ENCODE peak calls at places on chromosomes 7 and 10, in five cellular contexts. One of them, this sample, is unnamed.

GRCh38 chr7:129779602-129780256 is 168.2 kb downstream of the NRF1 start:
- DNase-seq in choroid plexus epithelial cell: no peak
- DNase-seq in CD8-positive, alpha-beta T cell: no peak
- DNase-seq in body of pancreas: peak; percentile 82
- DNase-seq in hepatocyte: peak; percentile 82
- DNase-seq in this sample: peak; percentile 52

GRCh38 chr7:1169409-1170368 is 9.7 kb upstream of the ZFAND2A start:
- DNase-seq in choroid plexus epithelial cell: peak; percentile 70
- DNase-seq in CD8-positive, alpha-beta T cell: peak; percentile 44
- DNase-seq in body of pancreas: peak; percentile 84
- DNase-seq in hepatocyte: peak; percentile 40
- DNase-seq in this sample: peak; percentile 90

GRCh38 chr10:14569274-14570060 is 205.2 kb downstream of the FAM107B start:
- DNase-seq in choroid plexus epithelial cell: no peak
- DNase-seq in CD8-positive, alpha-beta T cell: no peak
- DNase-seq in body of pancreas: peak; percentile 81
- DNase-seq in hepatocyte: no peak
- DNase-seq in this sample: no peak

GRCh38 chr10:116085333-116085732 is 187.7 kb downstream of the GFRA1 start:
- DNase-seq in choroid plexus epithelial cell: no peak
- DNase-seq in CD8-positive, alpha-beta T cell: no peak
- DNase-seq in body of pancreas: no peak
- DNase-seq in hepatocyte: no peak
- DNase-seq in this sample: no peak

GRCh38 chr10:21530616-21531015 is 3.4 kb upstream of the MLLT10 start:
- DNase-seq in choroid plexus epithelial cell: no peak
- DNase-seq in CD8-positive, alpha-beta T cell: no peak
- DNase-seq in body of pancreas: no peak
- DNase-seq in hepatocyte: no peak
- DNase-seq in this sample: no peak

GRCh38 chr10:74662635-74663034 is 163.8 kb upstream of the KAT6B start:
- DNase-seq in choroid plexus epithelial cell: no peak
- DNase-seq in CD8-positive, alpha-beta T cell: no peak
- DNase-seq in body of pancreas: no peak
- DNase-seq in hepatocyte: no peak
- DNase-seq in this sample: no peak

GRCh38 chr10:5557799-5558771 is 33.3 kb downstream of the CALML3 start:
- DNase-seq in choroid plexus epithelial cell: no peak
- DNase-seq in CD8-positive, alpha-beta T cell: no peak
- DNase-seq in body of pancreas: peak; percentile 8
- DNase-seq in hepatocyte: no peak
- DNase-seq in this sample: no peak

GRCh38 chr7:99643464-99643863 is 26.7 kb downstream of the ZSCAN25 start:
- DNase-seq in choroid plexus epithelial cell: no peak
- DNase-seq in CD8-positive, alpha-beta T cell: no peak
- DNase-seq in body of pancreas: no peak
- DNase-seq in hepatocyte: no peak
- DNase-seq in this sample: no peak

GRCh38 chr7:34080513-34080912 is 175.2 kb downstream of the BMPER start:
- DNase-seq in choroid plexus epithelial cell: no peak
- DNase-seq in CD8-positive, alpha-beta T cell: no peak
- DNase-seq in body of pancreas: no peak
- DNase-seq in hepatocyte: no peak
- DNase-seq in this sample: no peak

GRCh38 chr10:94358480-94358879 is 4.3 kb downstream of the NOC3L start:
- DNase-seq in choroid plexus epithelial cell: peak; percentile 95
- DNase-seq in CD8-positive, alpha-beta T cell: no peak
- DNase-seq in body of pancreas: no peak
- DNase-seq in hepatocyte: no peak
- DNase-seq in this sample: no peak
- H3K4me3 ChIP-seq in choroid plexus epithelial cell: peak overlapping the region; percentile 40
- H3K4me3 ChIP-seq in CD8-positive, alpha-beta T cell: no peak overlapping the region
- H3K4me3 ChIP-seq in body of pancreas: no peak overlapping the region
- H3K4me3 ChIP-seq in hepatocyte: no peak overlapping the region
- H3K4me3 ChIP-seq in this sample: no peak overlapping the region

GRCh38 chr10:61897671-61898434 is 3.6 kb upstream of the ARID5B start:
- DNase-seq in choroid plexus epithelial cell: peak; percentile 75
- DNase-seq in CD8-positive, alpha-beta T cell: no peak
- DNase-seq in body of pancreas: peak; percentile 72
- DNase-seq in hepatocyte: peak; percentile 73
- DNase-seq in this sample: peak; percentile 41

GRCh38 chr10:61896854-61897661 is 4.4 kb upstream of the ARID5B start:
- DNase-seq in choroid plexus epithelial cell: peak; percentile 82
- DNase-seq in CD8-positive, alpha-beta T cell: no peak
- DNase-seq in body of pancreas: peak; percentile 80
- DNase-seq in hepatocyte: peak; percentile 75
- DNase-seq in this sample: peak; percentile 95

GRCh38 chr10:61899045-61899444 is 2.5 kb upstream of the ARID5B start:
- DNase-seq in choroid plexus epithelial cell: peak; percentile 72
- DNase-seq in CD8-positive, alpha-beta T cell: no peak
- DNase-seq in body of pancreas: no peak
- DNase-seq in hepatocyte: no peak
- DNase-seq in this sample: peak; percentile 38

GRCh38 chr10:61899663-61899996 is 1.9 kb upstream of the ARID5B start:
- DNase-seq in choroid plexus epithelial cell: no peak
- DNase-seq in CD8-positive, alpha-beta T cell: no peak
- DNase-seq in body of pancreas: no peak
- DNase-seq in hepatocyte: no peak
- DNase-seq in this sample: no peak

GRCh38 chr10:61898435-61898778 is 3.1 kb upstream of the ARID5B start:
- DNase-seq in choroid plexus epithelial cell: no peak
- DNase-seq in CD8-positive, alpha-beta T cell: no peak
- DNase-seq in body of pancreas: no peak
- DNase-seq in hepatocyte: no peak
- DNase-seq in this sample: peak; percentile 47
- H3K4me3 ChIP-seq in choroid plexus epithelial cell: no peak overlapping the region
- H3K4me3 ChIP-seq in CD8-positive, alpha-beta T cell: no peak overlapping the region
- H3K4me3 ChIP-seq in body of pancreas: no peak overlapping the region
- H3K4me3 ChIP-seq in hepatocyte: no peak overlapping the region
- H3K4me3 ChIP-seq in this sample: peak overlapping the region; percentile 67

DNA sequence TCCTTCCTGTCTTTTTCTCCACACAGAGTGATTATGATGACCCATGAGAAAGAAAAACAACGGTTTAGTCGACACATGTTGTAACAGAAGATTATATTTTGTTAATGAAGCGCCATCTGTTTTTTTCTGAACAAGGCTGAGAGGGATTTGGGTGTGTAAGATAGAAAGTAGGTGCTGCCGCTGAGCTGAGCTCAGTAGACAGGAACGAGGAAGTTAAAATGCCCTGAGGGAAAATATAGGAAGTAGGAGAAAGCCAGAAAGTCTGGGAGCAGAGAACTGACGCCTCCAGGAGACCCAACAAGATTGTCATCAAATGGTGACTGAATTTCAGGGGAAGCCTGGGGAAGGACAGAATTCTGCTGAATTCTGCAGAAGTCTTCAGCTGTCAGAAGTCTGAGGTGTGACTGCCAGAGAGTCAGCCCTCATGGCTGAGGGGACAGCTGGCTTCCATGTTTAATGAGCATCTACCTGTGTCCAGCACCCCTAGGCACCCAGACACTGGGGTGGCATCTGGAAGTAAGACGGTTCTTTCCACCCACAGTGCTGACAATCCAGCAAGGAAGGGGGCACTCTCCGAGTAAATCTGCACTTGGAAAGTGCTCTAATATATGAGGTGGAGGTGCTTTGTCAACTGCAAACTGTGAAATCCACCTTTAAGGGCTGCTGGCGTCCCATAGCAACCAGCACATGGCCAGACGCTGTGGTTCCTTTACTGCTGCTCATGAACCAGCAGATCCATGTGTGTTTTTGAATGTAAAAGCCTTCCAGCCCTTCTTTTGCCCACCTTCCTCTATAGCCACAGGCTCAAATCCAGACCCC is 12.5 kb upstream of the TSPAN15 start:
- DNase-seq in choroid plexus epithelial cell: peak; percentile 47
- DNase-seq in CD8-positive, alpha-beta T cell: no peak
- DNase-seq in body of pancreas: peak; percentile 44
- DNase-seq in hepatocyte: peak; percentile 72
- DNase-seq in this sample: no peak
- H3K4me3 ChIP-seq in choroid plexus epithelial cell: no peak overlapping the region
- H3K4me3 ChIP-seq in CD8-positive, alpha-beta T cell: no peak overlapping the region
- H3K4me3 ChIP-seq in body of pancreas: no peak overlapping the region
- H3K4me3 ChIP-seq in hepatocyte: no peak overlapping the region
- H3K4me3 ChIP-seq in this sample: no peak overlapping the region

GRCh38 chr10:4132216-4132556 is 347.2 kb upstream of the KLF6 start:
- DNase-seq in choroid plexus epithelial cell: no peak
- DNase-seq in CD8-positive, alpha-beta T cell: no peak
- DNase-seq in body of pancreas: no peak
- DNase-seq in hepatocyte: no peak
- DNase-seq in this sample: no peak
- H3K4me3 ChIP-seq in choroid plexus epithelial cell: no peak overlapping the region
- H3K4me3 ChIP-seq in CD8-positive, alpha-beta T cell: no peak overlapping the region
- H3K4me3 ChIP-seq in body of pancreas: no peak overlapping the region
- H3K4me3 ChIP-seq in hepatocyte: no peak overlapping the region
- H3K4me3 ChIP-seq in this sample: no peak overlapping the region

DNA sequence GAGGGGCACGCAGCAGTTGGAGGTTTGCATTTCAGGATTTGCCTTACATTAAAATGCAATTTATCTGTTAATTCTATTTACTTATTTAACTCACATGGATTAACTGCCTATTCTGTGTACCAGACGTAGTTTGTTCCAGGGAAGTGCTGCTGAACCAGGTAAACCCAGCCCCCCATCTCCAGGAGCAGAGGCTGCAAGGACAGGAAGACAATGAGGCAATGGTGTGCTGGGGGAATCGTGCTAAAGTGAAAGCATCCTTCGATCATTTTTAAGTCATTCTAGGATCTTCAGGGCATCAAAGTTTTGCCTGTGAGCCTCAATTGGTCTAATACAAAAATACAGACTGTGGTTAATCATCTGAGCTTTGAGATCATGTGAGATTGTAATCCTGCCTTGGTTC is 166.4 kb downstream of the DNAJB6 start:
- DNase-seq in choroid plexus epithelial cell: no peak
- DNase-seq in CD8-positive, alpha-beta T cell: no peak
- DNase-seq in body of pancreas: no peak
- DNase-seq in hepatocyte: no peak
- DNase-seq in this sample: no peak
- H3K4me3 ChIP-seq in choroid plexus epithelial cell: no peak overlapping the region
- H3K4me3 ChIP-seq in CD8-positive, alpha-beta T cell: peak overlapping the region; percentile 22
- H3K4me3 ChIP-seq in body of pancreas: no peak overlapping the region
- H3K4me3 ChIP-seq in hepatocyte: no peak overlapping the region
- H3K4me3 ChIP-seq in this sample: no peak overlapping the region

GRCh38 chr7:127980901-127981300 is 50.3 kb downstream of the LRRC4 start:
- DNase-seq in choroid plexus epithelial cell: no peak
- DNase-seq in CD8-positive, alpha-beta T cell: no peak
- DNase-seq in body of pancreas: no peak
- DNase-seq in hepatocyte: no peak
- DNase-seq in this sample: no peak

GRCh38 chr7:127978421-127978820 is 52.8 kb downstream of the LRRC4 start:
- DNase-seq in choroid plexus epithelial cell: peak; percentile 71
- DNase-seq in CD8-positive, alpha-beta T cell: no peak
- DNase-seq in body of pancreas: no peak
- DNase-seq in hepatocyte: no peak
- DNase-seq in this sample: no peak

GRCh38 chr7:127979728-127980126 is 51.5 kb downstream of the LRRC4 start:
- DNase-seq in choroid plexus epithelial cell: peak; percentile 31
- DNase-seq in CD8-positive, alpha-beta T cell: no peak
- DNase-seq in body of pancreas: no peak
- DNase-seq in hepatocyte: no peak
- DNase-seq in this sample: no peak

GRCh38 chr7:127976722-127977121 is 54.5 kb downstream of the LRRC4 start:
- DNase-seq in choroid plexus epithelial cell: no peak
- DNase-seq in CD8-positive, alpha-beta T cell: no peak
- DNase-seq in body of pancreas: no peak
- DNase-seq in hepatocyte: no peak
- DNase-seq in this sample: no peak

DNA sequence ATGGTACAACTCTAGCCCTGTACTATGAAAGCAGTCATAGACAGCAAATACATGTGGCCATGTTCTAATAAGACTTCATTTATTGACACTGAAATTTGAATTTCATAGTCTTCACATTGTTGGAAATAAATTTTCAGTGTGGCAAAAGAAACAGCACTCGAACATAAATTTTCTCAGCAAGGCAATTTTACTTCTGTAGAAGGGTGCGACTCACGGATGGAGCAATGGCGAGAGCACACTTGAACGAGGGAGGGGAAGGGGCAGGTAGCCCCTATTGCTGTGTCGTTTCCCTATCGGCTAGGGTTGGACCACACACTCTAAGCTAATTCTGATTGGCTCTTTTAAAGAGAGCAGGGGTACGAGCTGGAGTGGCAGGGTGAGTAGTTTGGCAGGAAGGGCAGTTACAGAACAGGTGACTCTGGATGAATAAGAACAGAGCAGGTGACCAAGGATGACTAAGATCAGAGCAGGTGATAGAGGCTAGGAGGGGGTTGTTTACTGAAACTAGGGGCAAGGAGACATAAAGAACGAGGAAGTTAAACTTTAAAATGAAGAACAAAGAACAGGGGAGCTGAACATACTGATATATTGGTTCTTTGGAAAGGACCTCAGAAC is 52.0 kb downstream of the LRRC4 start:
- DNase-seq in choroid plexus epithelial cell: no peak
- DNase-seq in CD8-positive, alpha-beta T cell: no peak
- DNase-seq in body of pancreas: no peak
- DNase-seq in hepatocyte: peak; percentile 39
- DNase-seq in this sample: no peak
- H3K4me3 ChIP-seq in choroid plexus epithelial cell: no peak overlapping the region
- H3K4me3 ChIP-seq in CD8-positive, alpha-beta T cell: no peak overlapping the region
- H3K4me3 ChIP-seq in body of pancreas: no peak overlapping the region
- H3K4me3 ChIP-seq in hepatocyte: no peak overlapping the region
- H3K4me3 ChIP-seq in this sample: no peak overlapping the region

This sample was measured in GM12865.